ENCODE peak calls at places on chromosomes 3 and 15, in nine cellular contexts. Z is IMR-90; W is neural progenitor cell; Q is fibroblast of the aortic adventitia; V is CD8-positive, alpha-beta T cell; F is foreskin fibroblast; A is gastrocnemius medialis; N is MM.1S; E is GM10248. O is an unnamed sample.

GRCh38 chr15:78944669-78945407 is at the start of gene CTSH:
- DNase-seq in Z (peak), W (peak), Q (peak), V (peak), F (peak), A (peak), N (peak), E (peak), O (peak)

GRCh38 chr3:148379763-148380162 is 317.9 kb upstream of the AGTR1 start:
- DNase-seq in Z (peak), W (peak), Q (peak), V (no peak), F (peak), A (no peak), N (peak), E (peak), O (peak)

GRCh38 chr3:189277711-189278110 is 105.9 kb downstream of the TPRG1 start:
- DNase-seq in Z (no peak), W (no peak), Q (peak), V (no peak), F (no peak), A (no peak), N (no peak), E (no peak), O (no peak)

GRCh38 chr15:70585707-70586034 is 177.7 kb downstream of the UACA start:
- DNase-seq in Z (no peak), W (no peak), Q (no peak), V (no peak), F (no peak), A (no peak), N (no peak), E (no peak), O (no peak)

GRCh38 chr3:11944052-11944673 is 60.0 kb upstream of the SYN2 start:
- DNase-seq in Z (peak), W (peak), Q (peak), V (no peak), F (peak), A (no peak), N (peak), E (no peak), O (peak)

GRCh38 chr15:71571641-71572040 is 238.7 kb upstream of the NR2E3 start:
- DNase-seq in Z (no peak), W (no peak), Q (no peak), V (no peak), F (no peak), A (no peak), N (no peak), E (no peak), O (no peak)

GRCh38 chr3:175287361-175287963 is 428.3 kb downstream of the NAALADL2 start:
- DNase-seq in Z (peak), W (no peak), Q (no peak), V (no peak), F (no peak), A (no peak), N (peak), E (peak), O (no peak)

GRCh38 chr3:9742560-9742959 is 7.2 kb upstream of the OGG1 start:
- DNase-seq in Z (no peak), W (no peak), Q (no peak), V (no peak), F (no peak), A (no peak), N (no peak), E (no peak), O (no peak)

GRCh38 chr3:13210221-13210975 is 137.2 kb upstream of the IQSEC1 start:
- DNase-seq in Z (no peak), W (peak), Q (no peak), V (no peak), F (no peak), A (no peak), N (no peak), E (no peak), O (no peak)

GRCh38 chr3:79326642-79327041 is 441.2 kb downstream of the ROBO1 start:
- DNase-seq in Z (peak), W (no peak), Q (peak), V (no peak), F (peak), A (no peak), N (no peak), E (no peak), O (no peak)

GRCh38 chr3:9955067-9955502 is 2.9 kb upstream of the PRRT3 start:
- DNase-seq in Z (peak), W (no peak), Q (peak), V (no peak), F (no peak), A (no peak), N (no peak), E (no peak), O (no peak)

GRCh38 chr15:80744411-80744810 is 34.8 kb upstream of the CEMIP start:
- DNase-seq in Z (no peak), W (peak), Q (no peak), V (no peak), F (no peak), A (no peak), N (no peak), E (no peak), O (no peak)

GRCh38 chr3:128439226-128439625 is 27.5 kb downstream of the DNAJB8 start:
- DNase-seq in Z (peak), W (no peak), Q (peak), V (no peak), F (peak), A (no peak), N (no peak), E (no peak), O (no peak)

GRCh38 chr3:101519685-101520365 is 6.8 kb upstream of the SENP7 start:
- DNase-seq in Z (no peak), W (no peak), Q (no peak), V (no peak), F (no peak), A (no peak), N (no peak), E (no peak), O (no peak)

GRCh38 chr3:50627407-50628051 is 10.6 kb downstream of the MAPKAPK3 start:
- DNase-seq in Z (peak), W (peak), Q (peak), V (no peak), F (peak), A (peak), N (no peak), E (peak), O (no peak)

GRCh38 chr3:81013360-81013759 is 748.1 kb downstream of the GBE1 start:
- DNase-seq in Z (no peak), W (no peak), Q (no peak), V (no peak), F (no peak), A (no peak), N (no peak), E (no peak), O (no peak)

GRCh38 chr3:13260259-13261103 is 159.6 kb downstream of the NUP210 start:
- DNase-seq in Z (no peak), W (no peak), Q (no peak), V (no peak), F (no peak), A (no peak), N (no peak), E (no peak), O (no peak)

GRCh38 chr3:168024537-168024941 is 71.2 kb downstream of the GOLIM4 start:
- DNase-seq in Z (peak), W (no peak), Q (peak), V (no peak), F (peak), A (no peak), N (peak), E (no peak), O (no peak)

GRCh38 chr3:45665101-45665572 is 24.1 kb upstream of the SACM1L start:
- DNase-seq in Z (peak), W (peak), Q (no peak), V (peak), F (no peak), A (peak), N (peak), E (peak), O (peak)

GRCh38 chr15:45948226-45948625 is 313.4 kb downstream of the SQOR start:
- DNase-seq in Z (no peak), W (peak), Q (no peak), V (no peak), F (no peak), A (no peak), N (peak), E (no peak), O (no peak)

GRCh38 chr3:114718897-114719208 is 425.0 kb downstream of the TIGIT start:
- DNase-seq in Z (no peak), W (no peak), Q (no peak), V (no peak), F (no peak), A (no peak), N (no peak), E (no peak), O (no peak)

GRCh38 chr15:99703603-99704443 is 29.4 kb downstream of the LYSMD4 start:
- DNase-seq in Z (peak), W (peak), Q (peak), V (no peak), F (peak), A (no peak), N (peak), E (peak), O (no peak)

GRCh38 chr3:28940530-28940929 is 340.3 kb upstream of the RBMS3 start:
- DNase-seq in Z (peak), W (no peak), Q (peak), V (no peak), F (peak), A (peak), N (peak), E (peak), O (no peak)

GRCh38 chr15:34951993-34952392 is 17.5 kb downstream of the AQR start:
- DNase-seq in Z (no peak), W (no peak), Q (peak), V (no peak), F (peak), A (no peak), N (no peak), E (no peak), O (no peak)

GRCh38 chr15:33311312-33311971 is 675 bp downstream of the RYR3 start:
- DNase-seq in Z (no peak), W (peak), Q (no peak), V (no peak), F (no peak), A (no peak), N (no peak), E (no peak), O (peak)

DNA sequence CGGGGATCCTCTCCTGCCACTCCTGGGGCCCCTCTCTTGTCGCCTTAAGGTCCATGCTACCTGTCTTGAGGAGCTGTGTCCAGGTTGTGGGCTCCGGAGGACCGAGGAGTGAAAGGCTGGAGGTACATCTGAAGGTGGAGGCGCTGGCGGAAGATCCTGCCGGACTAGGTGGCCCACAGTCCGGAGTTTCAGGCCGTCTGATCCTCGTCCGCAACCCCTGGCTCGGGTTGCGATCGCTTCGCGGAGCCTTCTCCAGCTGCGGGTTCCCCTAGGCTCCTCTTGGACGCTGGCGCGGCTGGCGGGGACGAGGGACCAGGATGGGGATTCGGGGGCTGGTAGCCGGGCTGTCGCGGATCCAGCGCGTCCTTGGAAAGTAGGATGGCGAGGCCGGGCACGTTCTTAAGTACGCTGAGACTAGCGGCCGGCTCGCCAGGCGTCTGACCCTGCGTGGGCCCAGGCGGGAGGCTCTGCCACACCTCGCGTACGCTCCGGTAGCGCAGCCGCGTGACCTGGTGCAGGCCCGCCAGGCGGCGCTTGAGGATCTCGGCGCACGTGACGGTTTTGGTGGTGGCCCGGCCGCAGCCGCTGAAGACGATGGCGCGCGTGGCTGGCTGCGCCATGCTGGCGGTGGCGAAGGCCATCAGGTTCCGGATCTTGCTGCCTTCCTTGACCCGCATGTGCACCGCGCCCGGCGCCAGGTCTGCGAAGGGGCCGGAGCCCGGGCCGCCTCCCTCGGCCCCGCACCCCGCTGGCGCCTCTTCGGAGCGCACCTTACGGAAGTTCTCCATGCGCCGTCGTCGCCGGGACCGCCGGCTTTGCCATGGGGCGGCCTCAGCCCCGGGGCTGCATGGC is 550 bp downstream of the RPP25 start:
- DNase-seq in Z (peak), W (peak), Q (peak), V (peak), F (peak), A (peak), N (peak), E (peak), O (peak)
- TF ChIP-seq CTCF in Z (peak), W (peak), Q (peak), V (no peak), F (peak), A (no peak), N (peak), E (peak), O (peak)

GRCh38 chr3:69791919-69792399 is 52.7 kb downstream of the MITF start:
- DNase-seq in Z (peak), W (no peak), Q (peak), V (no peak), F (peak), A (no peak), N (no peak), E (no peak), O (no peak)
- TF ChIP-seq CTCF in Z (peak), W (peak), Q (peak), V (no peak), F (peak), A (no peak), N (peak), E (no peak), O (no peak)

DNA sequence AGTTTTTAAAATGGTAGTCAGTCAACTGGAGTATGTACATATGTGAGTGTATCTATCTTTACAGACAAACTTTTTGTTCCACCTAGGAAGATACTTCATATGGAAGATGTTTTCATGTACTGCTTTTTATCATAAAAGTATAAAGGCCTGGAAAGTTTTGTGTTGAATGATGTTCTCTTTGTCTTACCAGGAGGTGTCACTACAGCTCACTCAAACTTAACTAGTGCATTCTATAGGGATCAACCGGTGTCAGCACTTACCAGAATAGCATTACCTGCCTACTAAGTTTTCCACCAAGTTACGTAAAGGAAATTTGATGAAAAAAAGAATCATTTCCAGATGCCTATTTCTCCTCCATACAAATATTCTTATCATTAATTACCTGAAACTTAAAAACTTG is 522.6 kb upstream of the SEMA6D start:
- DNase-seq in Z (peak), W (peak), Q (peak), V (no peak), F (peak), A (no peak), N (peak), E (no peak), O (no peak)
- TF ChIP-seq CTCF in Z (peak), W (peak), Q (peak), V (no peak), F (peak), A (no peak), N (peak), E (no peak), O (no peak)

GRCh38 chr15:76235186-76235826 is 76.0 kb downstream of the ETFA start:
- DNase-seq in Z (peak), W (peak), Q (peak), V (no peak), F (peak), A (no peak), N (peak), E (peak), O (no peak)
- TF ChIP-seq CTCF in Z (peak), W (peak), Q (peak), V (peak), F (peak), A (no peak), N (peak), E (peak), O (peak)

GRCh38 chr15:49620174-49620573 is 444 bp downstream of the FAM227B start:
- DNase-seq in Z (peak), W (no peak), Q (peak), V (no peak), F (no peak), A (no peak), N (peak), E (no peak), O (no peak)
- TF ChIP-seq CTCF in Z (no peak), W (no peak), Q (peak), V (no peak), F (no peak), A (no peak), N (no peak), E (no peak), O (no peak)

GRCh38 chr15:42100021-42100800 is 5.8 kb upstream of the PLA2G4D start:
- DNase-seq in Z (peak), W (no peak), Q (no peak), V (no peak), F (no peak), A (no peak), N (no peak), E (no peak), O (no peak)
- TF ChIP-seq CTCF in Z (no peak), W (no peak), Q (no peak), V (no peak), F (no peak), A (no peak), N (no peak), E (no peak), O (no peak)

GRCh38 chr15:100918690-100919480 is at the start of gene LRRK1:
- DNase-seq in Z (peak), W (peak), Q (peak), V (no peak), F (peak), A (no peak), N (peak), E (peak), O (peak)

GRCh38 chr15:100913961-100914360 is 5.2 kb upstream of the LRRK1 start:
- DNase-seq in Z (no peak), W (no peak), Q (no peak), V (no peak), F (no peak), A (no peak), N (no peak), E (no peak), O (no peak)

GRCh38 chr15:100918034-100918689 is 995 bp upstream of the LRRK1 start:
- DNase-seq in Z (peak), W (peak), Q (peak), V (peak), F (peak), A (peak), N (peak), E (peak), O (peak)

GRCh38 chr15:100911086-100911485 is 8.1 kb upstream of the LRRK1 start:
- DNase-seq in Z (no peak), W (no peak), Q (no peak), V (no peak), F (no peak), A (no peak), N (no peak), E (no peak), O (no peak)

GRCh38 chr15:100914876-100915275 is 4.3 kb upstream of the LRRK1 start:
- DNase-seq in Z (peak), W (peak), Q (peak), V (no peak), F (no peak), A (no peak), N (no peak), E (no peak), O (no peak)
- TF ChIP-seq CTCF in Z (peak), W (peak), Q (no peak), V (no peak), F (no peak), A (no peak), N (no peak), E (no peak), O (peak)

GRCh38 chr15:60441323-60441722 is 37.6 kb downstream of the ICE2 start:
- DNase-seq in Z (no peak), W (no peak), Q (no peak), V (no peak), F (no peak), A (no peak), N (no peak), E (no peak), O (no peak)

GRCh38 chr15:60442763-60443162 is 36.2 kb downstream of the ICE2 start:
- DNase-seq in Z (peak), W (no peak), Q (peak), V (no peak), F (peak), A (no peak), N (no peak), E (no peak), O (no peak)

GRCh38 chr15:60448668-60449360 is 30.1 kb downstream of the ICE2 start:
- DNase-seq in Z (no peak), W (no peak), Q (no peak), V (no peak), F (no peak), A (no peak), N (no peak), E (no peak), O (no peak)

GRCh38 chr15:60442031-60442665 is 36.8 kb downstream of the ICE2 start:
- DNase-seq in Z (no peak), W (no peak), Q (no peak), V (no peak), F (no peak), A (no peak), N (no peak), E (no peak), O (no peak)

GRCh38 chr15:60444289-60444912 is 34.5 kb downstream of the ICE2 start:
- DNase-seq in Z (peak), W (no peak), Q (peak), V (no peak), F (no peak), A (no peak), N (no peak), E (no peak), O (no peak)
- TF ChIP-seq CTCF in Z (peak), W (peak), Q (peak), V (no peak), F (peak), A (peak), N (peak), E (no peak), O (no peak)

GRCh38 chr3:133367956-133368355 is 31.9 kb upstream of the BFSP2 start:
- DNase-seq in Z (no peak), W (no peak), Q (no peak), V (no peak), F (no peak), A (no peak), N (no peak), E (no peak), O (no peak)
- TF ChIP-seq CTCF in Z (no peak), W (no peak), Q (no peak), V (no peak), F (no peak), A (no peak), N (no peak), E (no peak), O (no peak)

O was measured in nephron progenitor cell.